ENCODE peak calls at places on chromosomes 1 and 21, in ten cellular contexts. Y is PC-3, Q is AG09309, F is colonic mucosa, D is glutamatergic neuron, T is fibroblast of mammary gland, L is A549, N is HFFc6, S is GM23338, J is cardiac muscle cell. X is an unnamed sample.

GRCh38 chr1:172658871-172659453 is at the start of gene FASLG:
- DNase-seq in Y (no peak), Q (no peak), F (no peak), D (no peak), T (no peak), L (no peak), N (no peak), S (no peak), J (no peak), X (no peak)

GRCh38 chr1:108561731-108562326 is 1.9 kb downstream of the EEIG2 start:
- DNase-seq in Y (peak), Q (no peak), F (peak), D (peak), T (no peak), L (peak), N (no peak), S (peak), J (peak), X (peak)

GRCh38 chr1:232127190-232127589 is 500.6 kb downstream of the DISC1 start:
- DNase-seq in Y (peak), Q (peak), F (no peak), D (no peak), T (peak), L (peak), N (peak), S (no peak), J (no peak), X (no peak)

GRCh38 chr1:229158317-229159294 is 112.3 kb upstream of the RAB4A start:
- DNase-seq in Y (no peak), Q (no peak), F (peak), D (no peak), T (peak), L (no peak), N (no peak), S (no peak), J (no peak), X (no peak)

GRCh38 chr1:17908945-17909344 is 153.8 kb downstream of the ACTL8 start:
- DNase-seq in Y (no peak), Q (no peak), F (no peak), D (no peak), T (no peak), L (no peak), N (no peak), S (no peak), J (no peak), X (no peak)

GRCh38 chr1:226962421-226963391 is 22.6 kb downstream of the COQ8A start:
- DNase-seq in Y (no peak), Q (no peak), F (no peak), D (no peak), T (no peak), L (no peak), N (no peak), S (no peak), J (no peak), X (no peak)

GRCh38 chr1:45864124-45864721 is 60.8 kb downstream of the MAST2 start:
- DNase-seq in Y (no peak), Q (no peak), F (no peak), D (no peak), T (peak), L (no peak), N (no peak), S (no peak), J (peak), X (no peak)

GRCh38 chr1:210293191-210293607 is 35.5 kb upstream of the HHAT start:
- DNase-seq in Y (no peak), Q (peak), F (peak), D (no peak), T (peak), L (no peak), N (peak), S (no peak), J (no peak), X (no peak)

GRCh38 chr1:111920221-111921024 is 69.0 kb downstream of the KCND3 start:
- DNase-seq in Y (no peak), Q (peak), F (no peak), D (no peak), T (no peak), L (no peak), N (peak), S (no peak), J (no peak), X (no peak)

GRCh38 chr1:209613351-209614150 is 30.0 kb downstream of the CAMK1G start:
- DNase-seq in Y (no peak), Q (no peak), F (no peak), D (no peak), T (no peak), L (no peak), N (no peak), S (no peak), J (no peak), X (no peak)

GRCh38 chr1:165288301-165289120 is 68.0 kb downstream of the LMX1A start:
- DNase-seq in Y (peak), Q (no peak), F (peak), D (peak), T (no peak), L (peak), N (no peak), S (peak), J (no peak), X (no peak)

GRCh38 chr21:17427157-17427556 is 85.7 kb upstream of the CXADR start:
- DNase-seq in Y (no peak), Q (no peak), F (no peak), D (no peak), T (no peak), L (no peak), N (no peak), S (no peak), J (no peak), X (no peak)

GRCh38 chr1:97038410-97038809 is 316.8 kb downstream of the PTBP2 start:
- DNase-seq in Y (no peak), Q (no peak), F (no peak), D (no peak), T (peak), L (no peak), N (peak), S (no peak), J (no peak), X (no peak)

GRCh38 chr1:94734963-94735899 is 84.9 kb upstream of the SLC44A3 start:
- DNase-seq in Y (no peak), Q (no peak), F (peak), D (no peak), T (peak), L (no peak), N (no peak), S (peak), J (no peak), X (no peak)

GRCh38 chr1:182575540-182576149 is 13.4 kb downstream of the RNASEL start:
- DNase-seq in Y (peak), Q (peak), F (peak), D (no peak), T (peak), L (no peak), N (peak), S (no peak), J (no peak), X (no peak)

GRCh38 chr21:44691686-44692085 is 5.3 kb upstream of the KRTAP10-12 start:
- DNase-seq in Y (no peak), Q (no peak), F (no peak), D (no peak), T (no peak), L (no peak), N (no peak), S (no peak), J (no peak), X (no peak)

GRCh38 chr1:80445021-80445420 is 1355.7 kb upstream of the ADGRL2 start:
- DNase-seq in Y (no peak), Q (no peak), F (no peak), D (no peak), T (peak), L (no peak), N (no peak), S (no peak), J (no peak), X (no peak)

GRCh38 chr1:52368383-52369172 is 2.6 kb upstream of the CC2D1B start:
- DNase-seq in Y (peak), Q (no peak), F (peak), D (peak), T (peak), L (peak), N (no peak), S (peak), J (peak), X (peak)

GRCh38 chr1:167635233-167635648 is 5.2 kb downstream of the RCSD1 start:
- DNase-seq in Y (no peak), Q (no peak), F (no peak), D (peak), T (no peak), L (no peak), N (no peak), S (peak), J (peak), X (no peak)

GRCh38 chr1:38274974-38275373 is 228.4 kb upstream of the POU3F1 start:
- DNase-seq in Y (no peak), Q (no peak), F (no peak), D (no peak), T (peak), L (no peak), N (no peak), S (no peak), J (no peak), X (no peak)

GRCh38 chr1:207217778-207218511 is 103.5 kb upstream of the CD55 start:
- DNase-seq in Y (no peak), Q (no peak), F (no peak), D (no peak), T (no peak), L (no peak), N (no peak), S (no peak), J (no peak), X (no peak)

GRCh38 chr1:59072017-59072947 is 224.6 kb upstream of the FGGY start:
- DNase-seq in Y (peak), Q (no peak), F (no peak), D (no peak), T (no peak), L (no peak), N (no peak), S (peak), J (no peak), X (no peak)

GRCh38 chr1:228478912-228479665 is 8.1 kb upstream of the RNF187 start:
- DNase-seq in Y (no peak), Q (no peak), F (no peak), D (no peak), T (no peak), L (no peak), N (no peak), S (peak), J (no peak), X (no peak)

GRCh38 chr1:207815913-207816312 is 64.1 kb downstream of the CD46 start:
- DNase-seq in Y (peak), Q (no peak), F (no peak), D (no peak), T (peak), L (no peak), N (peak), S (no peak), J (no peak), X (no peak)

GRCh38 chr1:54439550-54440223 is 33.5 kb upstream of the SSBP3 start:
- DNase-seq in Y (no peak), Q (no peak), F (no peak), D (no peak), T (peak), L (no peak), N (no peak), S (peak), J (no peak), X (no peak)

GRCh38 chr1:8629241-8630091 is 188.0 kb downstream of the RERE start:
- DNase-seq in Y (no peak), Q (no peak), F (no peak), D (no peak), T (peak), L (no peak), N (no peak), S (no peak), J (peak), X (no peak)

GRCh38 chr21:44497641-44498243 is 42.3 kb downstream of the KRTAP10-1 start:
- DNase-seq in Y (no peak), Q (no peak), F (no peak), D (no peak), T (peak), L (no peak), N (no peak), S (no peak), J (no peak), X (no peak)

GRCh38 chr1:51044834-51045233 is 57.2 kb upstream of the C1orf185 start:
- DNase-seq in Y (peak), Q (no peak), F (no peak), D (no peak), T (peak), L (no peak), N (peak), S (no peak), J (no peak), X (no peak)

GRCh38 chr1:224804220-224804619 is 125.3 kb upstream of the DNAH14 start:
- DNase-seq in Y (no peak), Q (no peak), F (no peak), D (no peak), T (no peak), L (no peak), N (no peak), S (no peak), J (no peak), X (no peak)

GRCh38 chr1:158329300-158329699 is 2.0 kb downstream of the CD1B start:
- DNase-seq in Y (no peak), Q (no peak), F (no peak), D (no peak), T (no peak), L (no peak), N (no peak), S (no peak), J (no peak), X (no peak)

GRCh38 chr1:158330390-158330789 is 941 bp downstream of the CD1B start:
- DNase-seq in Y (no peak), Q (no peak), F (no peak), D (no peak), T (no peak), L (no peak), N (no peak), S (no peak), J (no peak), X (no peak)

GRCh38 chr1:158328424-158328823 is 2.9 kb downstream of the CD1B start:
- DNase-seq in Y (no peak), Q (no peak), F (no peak), D (no peak), T (no peak), L (no peak), N (no peak), S (no peak), J (no peak), X (no peak)

GRCh38 chr1:158331431-158331830 is at the start of gene CD1B:
- DNase-seq in Y (no peak), Q (no peak), F (no peak), D (no peak), T (no peak), L (no peak), N (no peak), S (no peak), J (no peak), X (no peak)

GRCh38 chr1:158329807-158330206 is 1.5 kb downstream of the CD1B start:
- DNase-seq in Y (peak), Q (no peak), F (no peak), D (no peak), T (no peak), L (peak), N (no peak), S (peak), J (no peak), X (no peak)
- TF ChIP-seq CTCF in Y (peak), Q (peak), F (no peak), D (no peak), T (no peak), L (peak), N (no peak), S (peak), J (no peak), X (no peak)

GRCh38 chr21:43269461-43269860 is 100.7 kb downstream of the CRYAA start:
- DNase-seq in Y (peak), Q (no peak), F (no peak), D (no peak), T (no peak), L (no peak), N (no peak), S (peak), J (no peak), X (peak)
- TF ChIP-seq CTCF in Y (peak), Q (peak), F (no peak), D (no peak), T (peak), L (no peak), N (peak), S (peak), J (peak), X (no peak)

GRCh38 chr1:22143586-22144033 is 713 bp upstream of the WNT4 start:
- DNase-seq in Y (peak), Q (no peak), F (no peak), D (no peak), T (no peak), L (no peak), N (no peak), S (peak), J (no peak), X (no peak)
- TF ChIP-seq CTCF in Y (no peak), Q (no peak), F (no peak), D (peak), T (no peak), L (no peak), N (peak), S (no peak), J (no peak), X (peak)

GRCh38 chr1:25430666-25431494 is at the start of gene MACO1:
- DNase-seq in Y (peak), Q (peak), F (peak), D (peak), T (peak), L (peak), N (peak), S (peak), J (peak), X (peak)
- TF ChIP-seq CTCF in Y (no peak), Q (no peak), F (no peak), D (no peak), T (no peak), L (no peak), N (peak), S (no peak), J (no peak), X (no peak)

DNA sequence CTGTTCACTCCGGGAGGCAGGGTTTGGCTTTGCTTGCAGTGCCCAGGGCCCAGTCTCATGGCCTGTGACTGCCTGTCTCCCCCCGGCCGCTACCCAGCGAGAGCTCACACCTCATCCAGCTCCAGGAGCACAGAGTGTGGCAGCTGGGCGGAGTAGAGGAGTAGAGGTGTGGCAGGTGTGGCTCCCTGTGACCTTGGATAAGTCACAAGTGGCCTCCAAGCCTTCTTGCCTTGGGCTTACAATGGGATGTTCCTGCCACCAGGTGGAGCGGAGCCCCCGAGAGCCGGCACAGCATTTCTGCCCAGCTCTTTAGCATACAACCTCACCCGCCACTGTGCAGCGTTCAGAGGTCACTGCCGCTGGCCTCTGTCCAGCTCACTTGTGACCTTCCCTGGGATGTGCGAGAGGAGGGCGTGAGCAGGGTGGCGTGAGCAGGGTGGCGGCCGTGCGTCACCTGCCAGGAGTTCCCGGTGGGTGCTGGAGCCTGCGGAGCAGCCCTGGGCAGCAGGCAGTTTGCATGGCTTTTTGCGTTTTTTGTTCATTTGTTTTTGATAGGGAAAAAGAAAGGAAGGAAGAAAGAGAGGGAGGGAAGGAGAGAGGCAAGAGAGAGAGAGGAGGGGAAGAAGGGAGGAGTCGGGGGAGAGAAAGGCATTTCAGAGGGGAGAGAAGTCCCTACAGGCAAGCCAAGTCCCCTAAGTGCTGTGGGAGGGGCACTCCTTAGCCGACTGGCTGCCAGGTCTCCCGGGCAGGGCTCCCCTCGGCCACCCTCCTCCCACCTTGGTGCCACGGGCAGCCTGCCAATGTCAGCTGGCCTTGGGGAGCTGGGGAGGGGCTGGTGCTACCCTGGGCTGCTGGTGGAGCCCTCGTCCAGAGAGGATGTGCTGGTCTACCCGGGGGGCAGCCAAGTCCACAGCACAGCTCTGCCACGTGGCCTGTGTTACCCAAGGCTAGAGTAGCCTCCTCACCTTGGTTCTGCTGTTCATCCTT is 42.6 kb downstream of the CRYAA start:
- DNase-seq in Y (no peak), Q (no peak), F (peak), D (peak), T (no peak), L (no peak), N (no peak), S (peak), J (peak), X (no peak)
- TF ChIP-seq CTCF in Y (no peak), Q (peak), F (peak), D (no peak), T (no peak), L (no peak), N (peak), S (peak), J (peak), X (no peak)

GRCh38 chr1:171653796-171654704 is 1.6 kb upstream of the MYOC start:
- DNase-seq in Y (peak), Q (no peak), F (no peak), D (no peak), T (peak), L (no peak), N (peak), S (no peak), J (peak), X (no peak)

GRCh38 chr1:171652234-171652822 is at the start of gene MYOC:
- DNase-seq in Y (no peak), Q (no peak), F (no peak), D (no peak), T (no peak), L (no peak), N (no peak), S (no peak), J (no peak), X (no peak)

GRCh38 chr1:171661076-171661650 is 8.7 kb upstream of the MYOC start:
- DNase-seq in Y (peak), Q (no peak), F (no peak), D (no peak), T (no peak), L (no peak), N (no peak), S (peak), J (no peak), X (no peak)

GRCh38 chr1:171654705-171655214 is 2.3 kb upstream of the MYOC start:
- DNase-seq in Y (no peak), Q (no peak), F (no peak), D (no peak), T (peak), L (no peak), N (no peak), S (no peak), J (no peak), X (peak)

GRCh38 chr1:171655215-171656116 is 3.0 kb upstream of the MYOC start:
- DNase-seq in Y (peak), Q (no peak), F (peak), D (peak), T (peak), L (peak), N (peak), S (peak), J (peak), X (peak)
- TF ChIP-seq CTCF in Y (peak), Q (peak), F (peak), D (peak), T (peak), L (peak), N (peak), S (peak), J (peak), X (peak)

DNA sequence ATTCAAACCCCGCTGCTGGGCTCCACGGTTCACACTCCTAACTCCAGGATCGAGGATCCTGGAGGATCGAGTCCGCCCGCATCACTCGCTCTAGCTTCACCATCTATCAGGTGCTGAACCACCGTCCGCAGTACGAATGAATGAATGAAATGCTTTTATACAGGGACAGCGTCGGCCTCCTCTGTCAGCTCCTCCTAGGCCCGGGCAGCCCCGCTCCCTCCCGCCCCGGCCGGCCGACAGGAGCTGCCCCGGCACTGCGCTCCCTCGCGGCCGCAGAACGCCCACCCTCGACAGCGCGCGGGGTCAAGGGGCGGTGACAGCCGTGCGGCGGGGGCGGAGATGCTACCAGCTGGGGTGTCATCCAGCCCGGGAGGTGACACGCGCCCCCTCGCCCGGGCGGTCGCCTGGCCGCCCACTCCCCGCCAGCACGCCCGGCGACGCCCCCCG is 520 bp downstream of the ZBTB17 start:
- DNase-seq in Y (peak), Q (no peak), F (peak), D (peak), T (peak), L (peak), N (peak), S (peak), J (peak), X (peak)
- TF ChIP-seq CTCF in Y (no peak), Q (peak), F (no peak), D (peak), T (no peak), L (peak), N (peak), S (peak), J (no peak), X (no peak)

X was measured in endothelial cell.